ENCODE peak calls at places on chromosomes 11 and 22, in six cellular contexts. One of them, this sample, is unnamed.

GRCh38 chr22:31106001-31106571 is 1.3 kb downstream of the SELENOM start:
- DNase-seq in skeletal muscle cell: no peak
- DNase-seq in EH: peak; percentile 46
- DNase-seq in EL: peak; percentile 43
- DNase-seq in erythroblast: no peak
- DNase-seq in amygdala: no peak
- DNase-seq in this sample: no peak

GRCh38 chr22:36375071-36375980 is 12.4 kb downstream of the MYH9 start:
- DNase-seq in EL: no peak
- DNase-seq in skeletal muscle cell: no peak
- DNase-seq in erythroblast: no peak
- DNase-seq in amygdala: no peak
- DNase-seq in EH: no peak
- DNase-seq in this sample: no peak

GRCh38 chr11:65540290-65541092 is 15.6 kb downstream of the SCYL1 start:
- DNase-seq in EH: peak; percentile 88
- DNase-seq in skeletal muscle cell: peak; percentile 60
- DNase-seq in amygdala: peak; percentile 90
- DNase-seq in erythroblast: peak; percentile 96
- DNase-seq in EL: peak; percentile 87
- DNase-seq in this sample: peak; percentile 84

GRCh38 chr11:127217941-127218615 is 217.5 kb upstream of the KIRREL3 start:
- DNase-seq in erythroblast: no peak
- DNase-seq in amygdala: no peak
- DNase-seq in EL: no peak
- DNase-seq in skeletal muscle cell: no peak
- DNase-seq in EH: no peak
- DNase-seq in this sample: no peak

GRCh38 chr11:6599449-6599848 is 4.0 kb downstream of the RRP8 start:
- DNase-seq in EL: no peak
- DNase-seq in skeletal muscle cell: no peak
- DNase-seq in EH: no peak
- DNase-seq in erythroblast: no peak
- DNase-seq in amygdala: no peak
- DNase-seq in this sample: no peak

GRCh38 chr11:33857924-33858323 is 34.0 kb downstream of the LMO2 start:
- DNase-seq in EL: peak; percentile 58
- DNase-seq in skeletal muscle cell: peak; percentile 19
- DNase-seq in erythroblast: peak; percentile 92
- DNase-seq in EH: peak; percentile 57
- DNase-seq in amygdala: no peak
- DNase-seq in this sample: peak; percentile 83

GRCh38 chr22:46914481-46914880 is 152.0 kb downstream of the TBC1D22A start:
- DNase-seq in skeletal muscle cell: no peak
- DNase-seq in amygdala: no peak
- DNase-seq in EL: no peak
- DNase-seq in EH: no peak
- DNase-seq in erythroblast: no peak
- DNase-seq in this sample: no peak

GRCh38 chr22:31248138-31248745 is 36.1 kb downstream of the LIMK2 start:
- DNase-seq in erythroblast: peak; percentile 54
- DNase-seq in amygdala: no peak
- DNase-seq in skeletal muscle cell: peak; percentile 81
- DNase-seq in EL: peak; percentile 93
- DNase-seq in EH: peak; percentile 96
- DNase-seq in this sample: peak; percentile 92

GRCh38 chr11:75107187-75107586 is 10.5 kb upstream of the OR2AT4 start:
- DNase-seq in erythroblast: peak; percentile 35
- DNase-seq in EL: peak; percentile 49
- DNase-seq in amygdala: no peak
- DNase-seq in EH: peak; percentile 32
- DNase-seq in skeletal muscle cell: no peak
- DNase-seq in this sample: no peak

GRCh38 chr11:75170463-75171201 is 19.7 kb downstream of the SLCO2B1 start:
- DNase-seq in EH: no peak
- DNase-seq in erythroblast: no peak
- DNase-seq in EL: no peak
- DNase-seq in skeletal muscle cell: no peak
- DNase-seq in amygdala: no peak
- DNase-seq in this sample: no peak

This sample was measured in testis.